ENCODE peak calls at places on chromosomes 6 and 20, in six cellular contexts. One of them, this sample, is unnamed.

GRCh38 chr6:166691741-166692140 is 64.7 kb upstream of the RPS6KA2 start:
- DNase-seq in HepG2: no peak
- DNase-seq in K562: no peak
- DNase-seq in A549: no peak
- DNase-seq in endothelial cell of umbilical vein: peak; percentile 79
- DNase-seq in NB4: no peak
- DNase-seq in this sample: no peak

GRCh38 chr6:93784794-93785757 is 365.7 kb upstream of the EPHA7 start:
- DNase-seq in endothelial cell of umbilical vein: peak; percentile 49
- DNase-seq in A549: no peak
- DNase-seq in HepG2: no peak
- DNase-seq in NB4: no peak
- DNase-seq in K562: no peak
- DNase-seq in this sample: no peak

GRCh38 chr6:159217595-159218275 is 48.5 kb downstream of the FNDC1 start:
- DNase-seq in endothelial cell of umbilical vein: peak; percentile 1
- DNase-seq in A549: peak; percentile 62
- DNase-seq in NB4: peak; percentile 61
- DNase-seq in HepG2: peak; percentile 29
- DNase-seq in K562: peak; percentile 51
- DNase-seq in this sample: peak; percentile 4

GRCh38 chr20:62452475-62453095 is 23.2 kb downstream of the GATA5 start:
- DNase-seq in HepG2: no peak
- DNase-seq in endothelial cell of umbilical vein: no peak
- DNase-seq in K562: no peak
- DNase-seq in A549: no peak
- DNase-seq in NB4: no peak
- DNase-seq in this sample: no peak

GRCh38 chr6:159982726-159983506 is 14.0 kb downstream of the IGF2R start:
- DNase-seq in endothelial cell of umbilical vein: peak; percentile 49
- DNase-seq in A549: no peak
- DNase-seq in K562: no peak
- DNase-seq in HepG2: no peak
- DNase-seq in NB4: peak; percentile 69
- DNase-seq in this sample: no peak

GRCh38 chr6:84568971-84569370 is 195.4 kb downstream of the TBX18 start:
- DNase-seq in NB4: peak; percentile 19
- DNase-seq in A549: no peak
- DNase-seq in HepG2: no peak
- DNase-seq in endothelial cell of umbilical vein: peak; percentile 64
- DNase-seq in K562: no peak
- DNase-seq in this sample: no peak

GRCh38 chr6:53066059-53066406 is 829 bp downstream of the FBXO9 start:
- DNase-seq in K562: peak; percentile 20
- DNase-seq in HepG2: no peak
- DNase-seq in NB4: no peak
- DNase-seq in endothelial cell of umbilical vein: peak; percentile 61
- DNase-seq in A549: peak; percentile 15
- DNase-seq in this sample: no peak

GRCh38 chr6:103734016-103734415 is 1125.7 kb downstream of the HACE1 start:
- DNase-seq in A549: no peak
- DNase-seq in HepG2: no peak
- DNase-seq in NB4: no peak
- DNase-seq in K562: no peak
- DNase-seq in endothelial cell of umbilical vein: no peak
- DNase-seq in this sample: no peak

GRCh38 chr6:35663001-35663400 is 25.7 kb downstream of the FKBP5 start:
- DNase-seq in NB4: no peak
- DNase-seq in K562: no peak
- DNase-seq in endothelial cell of umbilical vein: no peak
- DNase-seq in A549: no peak
- DNase-seq in HepG2: no peak
- DNase-seq in this sample: no peak

GRCh38 chr20:34538671-34539123 is 19.8 kb upstream of the MAP1LC3A start:
- DNase-seq in HepG2: peak; percentile 61
- DNase-seq in NB4: peak; percentile 79
- DNase-seq in K562: peak; percentile 84
- DNase-seq in A549: no peak
- DNase-seq in endothelial cell of umbilical vein: peak; percentile 45
- DNase-seq in this sample: no peak

GRCh38 chr6:148596886-148597455 is 149.9 kb upstream of the UST start:
- DNase-seq in K562: no peak
- DNase-seq in A549: no peak
- DNase-seq in endothelial cell of umbilical vein: no peak
- DNase-seq in NB4: no peak
- DNase-seq in HepG2: no peak
- DNase-seq in this sample: no peak

GRCh38 chr20:32004963-32005362 is 5.3 kb upstream of the CCM2L start:
- DNase-seq in NB4: peak; percentile 52
- DNase-seq in endothelial cell of umbilical vein: no peak
- DNase-seq in A549: no peak
- DNase-seq in K562: peak; percentile 30
- DNase-seq in HepG2: no peak
- DNase-seq in this sample: no peak

GRCh38 chr20:37598101-37598530 is 70.4 kb upstream of the BLCAP start:
- DNase-seq in HepG2: no peak
- DNase-seq in A549: no peak
- DNase-seq in K562: no peak
- DNase-seq in endothelial cell of umbilical vein: no peak
- DNase-seq in NB4: no peak
- DNase-seq in this sample: no peak

GRCh38 chr6:132199343-132199742 is 201.9 kb downstream of the MOXD1 start:
- DNase-seq in HepG2: no peak
- DNase-seq in A549: no peak
- DNase-seq in K562: no peak
- DNase-seq in endothelial cell of umbilical vein: peak; percentile 32
- DNase-seq in NB4: no peak
- DNase-seq in this sample: no peak

GRCh38 chr6:120604510-120604909 is 729.8 kb downstream of the TBC1D32 start:
- DNase-seq in K562: no peak
- DNase-seq in endothelial cell of umbilical vein: no peak
- DNase-seq in NB4: no peak
- DNase-seq in A549: no peak
- DNase-seq in HepG2: no peak
- DNase-seq in this sample: no peak

GRCh38 chr20:44714701-44715494 is at the start of gene CCN5:
- DNase-seq in NB4: peak; percentile 45
- DNase-seq in A549: peak; percentile 80
- DNase-seq in K562: peak; percentile 44
- DNase-seq in HepG2: peak; percentile 68
- DNase-seq in endothelial cell of umbilical vein: peak; percentile 68
- DNase-seq in this sample: no peak

GRCh38 chr6:155521719-155522118 is 66.1 kb upstream of the NOX3 start:
- DNase-seq in A549: no peak
- DNase-seq in HepG2: no peak
- DNase-seq in endothelial cell of umbilical vein: no peak
- DNase-seq in K562: no peak
- DNase-seq in NB4: peak; percentile 32
- DNase-seq in this sample: no peak

GRCh38 chr20:64177420-64177783 is 13.2 kb downstream of the MYT1 start:
- DNase-seq in endothelial cell of umbilical vein: no peak
- DNase-seq in NB4: no peak
- DNase-seq in HepG2: no peak
- DNase-seq in K562: no peak
- DNase-seq in A549: no peak
- DNase-seq in this sample: no peak

GRCh38 chr6:10968776-10969175 is 75.3 kb downstream of the ELOVL2 start:
- DNase-seq in HepG2: no peak
- DNase-seq in K562: no peak
- DNase-seq in NB4: no peak
- DNase-seq in A549: no peak
- DNase-seq in endothelial cell of umbilical vein: no peak
- DNase-seq in this sample: no peak

GRCh38 chr6:108365488-108365887 is 70.6 kb downstream of the AFG1L start:
- DNase-seq in HepG2: no peak
- DNase-seq in endothelial cell of umbilical vein: no peak
- DNase-seq in K562: no peak
- DNase-seq in NB4: peak; percentile 71
- DNase-seq in A549: no peak
- DNase-seq in this sample: no peak

GRCh38 chr6:143677577-143677890 is 231 bp upstream of the PHACTR2 start:
- DNase-seq in NB4: no peak
- DNase-seq in K562: no peak
- DNase-seq in endothelial cell of umbilical vein: no peak
- DNase-seq in A549: no peak
- DNase-seq in HepG2: no peak
- DNase-seq in this sample: no peak

GRCh38 chr6:143678980-143679379 is 1.2 kb downstream of the PHACTR2 start:
- DNase-seq in HepG2: no peak
- DNase-seq in A549: no peak
- DNase-seq in NB4: no peak
- DNase-seq in endothelial cell of umbilical vein: peak; percentile 64
- DNase-seq in K562: no peak
- DNase-seq in this sample: no peak

GRCh38 chr6:143680157-143680556 is 2.4 kb downstream of the PHACTR2 start:
- DNase-seq in endothelial cell of umbilical vein: peak; percentile 47
- DNase-seq in A549: no peak
- DNase-seq in HepG2: no peak
- DNase-seq in NB4: no peak
- DNase-seq in K562: no peak
- DNase-seq in this sample: no peak

GRCh38 chr6:143676437-143677045 is 1.2 kb upstream of the PHACTR2 start:
- DNase-seq in endothelial cell of umbilical vein: no peak
- DNase-seq in NB4: no peak
- DNase-seq in HepG2: no peak
- DNase-seq in K562: no peak
- DNase-seq in A549: no peak
- DNase-seq in this sample: no peak

DNA sequence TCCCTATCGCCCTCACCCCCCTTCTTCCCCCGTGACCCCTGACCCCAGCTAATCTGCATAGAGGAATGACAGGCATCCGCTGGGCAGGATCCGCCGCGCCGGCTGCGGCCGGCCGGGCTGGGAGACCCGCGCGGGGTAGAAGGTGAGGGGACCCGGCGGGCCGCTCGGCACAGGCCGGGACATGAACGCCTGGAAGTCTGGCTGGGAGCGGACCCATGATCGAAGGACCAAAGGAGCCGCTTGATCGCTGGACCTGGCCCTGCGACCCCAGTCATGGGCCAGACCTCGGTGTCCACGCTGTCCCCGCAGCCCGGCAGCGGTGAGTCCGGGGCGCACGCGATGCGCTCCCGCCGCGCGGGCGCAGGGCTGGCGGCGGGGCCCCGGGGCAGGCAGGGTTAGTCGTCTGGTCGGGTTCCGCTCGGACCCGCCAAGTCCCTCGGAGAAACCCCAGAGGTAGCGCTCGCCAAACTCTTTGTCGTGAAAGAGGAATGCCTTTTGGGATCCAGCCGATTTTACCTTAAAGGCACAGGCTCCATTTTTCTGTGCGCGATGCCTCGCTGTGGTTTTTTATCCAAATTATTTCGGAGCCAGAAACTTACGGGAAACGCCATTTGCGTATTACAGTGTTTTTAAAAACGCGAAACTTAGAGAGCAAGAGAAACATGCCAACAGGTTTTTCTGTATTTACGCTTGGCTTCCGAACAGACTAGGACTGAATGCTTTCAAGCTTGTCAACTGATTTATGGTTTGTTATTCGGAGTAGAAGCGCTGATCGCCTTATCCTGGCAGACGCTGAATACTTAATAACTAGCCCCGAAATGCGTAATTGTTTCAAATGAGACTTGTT is at the start of gene PHACTR2:
- DNase-seq in K562: peak; percentile 74
- DNase-seq in NB4: peak; percentile 54
- DNase-seq in endothelial cell of umbilical vein: peak; percentile 82
- DNase-seq in HepG2: peak; percentile 76
- DNase-seq in A549: peak; percentile 40
- DNase-seq in this sample: no peak
- TF ChIP-seq MYC in K562: no peak
- TF ChIP-seq MYC in NB4: no peak
- TF ChIP-seq MYC in endothelial cell of umbilical vein: no peak
- TF ChIP-seq MYC in HepG2: peak; percentile 76
- TF ChIP-seq MYC in A549: no peak
- TF ChIP-seq MYC in this sample: no peak

GRCh38 chr20:4809707-4810106 is 88.0 kb downstream of the PRND start:
- DNase-seq in A549: no peak
- DNase-seq in K562: no peak
- DNase-seq in endothelial cell of umbilical vein: no peak
- DNase-seq in NB4: no peak
- DNase-seq in HepG2: no peak
- DNase-seq in this sample: peak; percentile 49
- TF ChIP-seq MYC in A549: no peak
- TF ChIP-seq MYC in K562: no peak
- TF ChIP-seq MYC in endothelial cell of umbilical vein: no peak
- TF ChIP-seq MYC in NB4: no peak
- TF ChIP-seq MYC in HepG2: no peak
- TF ChIP-seq MYC in this sample: no peak

GRCh38 chr6:33747823-33748222 is 1.1 kb upstream of the IP6K3 start:
- DNase-seq in HepG2: no peak
- DNase-seq in A549: no peak
- DNase-seq in endothelial cell of umbilical vein: no peak
- DNase-seq in NB4: no peak
- DNase-seq in K562: no peak
- DNase-seq in this sample: no peak

GRCh38 chr6:33746651-33747100 is at the start of gene IP6K3:
- DNase-seq in A549: no peak
- DNase-seq in endothelial cell of umbilical vein: no peak
- DNase-seq in K562: no peak
- DNase-seq in HepG2: no peak
- DNase-seq in NB4: no peak
- DNase-seq in this sample: no peak

GRCh38 chr6:33745558-33745957 is 1.1 kb downstream of the IP6K3 start:
- DNase-seq in K562: no peak
- DNase-seq in NB4: no peak
- DNase-seq in HepG2: peak; percentile 45
- DNase-seq in endothelial cell of umbilical vein: no peak
- DNase-seq in A549: no peak
- DNase-seq in this sample: no peak

GRCh38 chr6:33744895-33745546 is 1.7 kb downstream of the IP6K3 start:
- DNase-seq in HepG2: no peak
- DNase-seq in NB4: no peak
- DNase-seq in endothelial cell of umbilical vein: no peak
- DNase-seq in A549: no peak
- DNase-seq in K562: no peak
- DNase-seq in this sample: no peak

DNA sequence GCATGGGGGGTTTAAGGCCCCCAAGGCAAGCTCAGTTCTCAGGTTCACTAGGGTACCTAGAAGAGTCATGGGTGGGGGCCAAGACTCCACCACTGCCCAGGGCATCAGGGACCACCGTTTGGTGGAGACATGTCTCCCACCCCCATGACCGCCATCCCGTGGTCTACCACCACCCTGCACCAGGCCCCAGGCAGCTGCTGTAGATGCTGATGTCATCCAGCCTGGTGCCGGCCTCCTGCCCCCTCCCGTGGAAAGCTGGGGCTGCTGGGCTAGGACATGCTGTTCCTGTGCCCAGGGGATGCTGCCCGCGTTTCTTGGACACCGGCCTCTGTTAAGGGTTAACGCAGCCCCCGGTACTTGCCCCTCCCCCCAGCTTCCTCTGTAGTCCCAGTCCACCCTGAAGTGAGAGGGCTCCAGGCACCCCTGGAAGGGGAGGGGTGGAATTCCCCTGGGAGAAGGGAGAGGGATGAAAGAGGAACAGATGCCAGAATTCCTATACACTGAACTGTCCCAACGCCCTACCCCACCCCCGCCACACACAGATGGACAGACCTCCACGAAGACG is 587 bp downstream of the IP6K3 start:
- DNase-seq in K562: no peak
- DNase-seq in endothelial cell of umbilical vein: no peak
- DNase-seq in NB4: peak; percentile 41
- DNase-seq in HepG2: no peak
- DNase-seq in A549: peak; percentile 13
- DNase-seq in this sample: no peak
- TF ChIP-seq MYC in K562: no peak
- TF ChIP-seq MYC in endothelial cell of umbilical vein: no peak
- TF ChIP-seq MYC in NB4: no peak
- TF ChIP-seq MYC in HepG2: no peak
- TF ChIP-seq MYC in A549: no peak
- TF ChIP-seq MYC in this sample: no peak

GRCh38 chr6:19719691-19720127 is 117.5 kb upstream of the ID4 start:
- DNase-seq in A549: no peak
- DNase-seq in K562: no peak
- DNase-seq in HepG2: no peak
- DNase-seq in NB4: no peak
- DNase-seq in endothelial cell of umbilical vein: no peak
- DNase-seq in this sample: no peak
- TF ChIP-seq MYC in A549: no peak
- TF ChIP-seq MYC in K562: no peak
- TF ChIP-seq MYC in HepG2: no peak
- TF ChIP-seq MYC in NB4: no peak
- TF ChIP-seq MYC in endothelial cell of umbilical vein: no peak
- TF ChIP-seq MYC in this sample: no peak

This sample was measured in GM12878.